ENCODE peak calls at places on chromosomes 1 and 21, in seven cellular contexts. T is RWPE1, Z is NCI-H460, U is ascending aorta, W is fibroblast of lung, D is NCI-H1092, O is heart right ventricle. S is an unnamed sample.

GRCh38 chr21:14616303-14617039 is 70.4 kb upstream of the SAMSN1 start:
- DNase-seq in T (peak), Z (peak), U (no peak), W (no peak), D (no peak), O (no peak), S (no peak)

GRCh38 chr21:44795342-44795741 is 6.3 kb downstream of the UBE2G2 start:
- DNase-seq in T (no peak), Z (no peak), U (no peak), W (no peak), D (no peak), O (no peak), S (no peak)

GRCh38 chr1:242569867-242570266 is 45.4 kb upstream of the PLD5 start:
- DNase-seq in T (no peak), Z (no peak), U (no peak), W (no peak), D (no peak), O (no peak), S (no peak)

GRCh38 chr1:15198684-15199083 is 45.1 kb downstream of the TMEM51 start:
- DNase-seq in T (no peak), Z (no peak), U (no peak), W (no peak), D (no peak), O (no peak), S (no peak)

GRCh38 chr1:202888204-202888506 is 794 bp downstream of the RABIF start:
- DNase-seq in T (no peak), Z (no peak), U (no peak), W (peak), D (no peak), O (no peak), S (no peak)

GRCh38 chr1:2372551-2373490 is 18.5 kb downstream of the MORN1 start:
- DNase-seq in T (peak), Z (no peak), U (no peak), W (no peak), D (no peak), O (no peak), S (no peak)

GRCh38 chr1:224096773-224097172 is 17.1 kb upstream of the FBXO28 start:
- DNase-seq in T (no peak), Z (no peak), U (no peak), W (no peak), D (no peak), O (no peak), S (no peak)

GRCh38 chr1:12546771-12547585 is 71.0 kb downstream of the DHRS3 start:
- DNase-seq in T (no peak), Z (no peak), U (peak), W (no peak), D (no peak), O (peak), S (no peak)

GRCh38 chr1:61444277-61444676 is 280.7 kb downstream of the TM2D1 start:
- DNase-seq in T (no peak), Z (no peak), U (no peak), W (no peak), D (no peak), O (no peak), S (no peak)

GRCh38 chr1:81702903-81703302 is 97.8 kb upstream of the ADGRL2 start:
- DNase-seq in T (peak), Z (peak), U (no peak), W (peak), D (no peak), O (no peak), S (peak)

GRCh38 chr1:28416509-28417194 is 47.1 kb downstream of the PHACTR4 start:
- DNase-seq in T (no peak), Z (no peak), U (no peak), W (no peak), D (no peak), O (no peak), S (no peak)

GRCh38 chr1:214426420-214426812 is 125.0 kb downstream of the PTPN14 start:
- DNase-seq in T (no peak), Z (no peak), U (no peak), W (no peak), D (no peak), O (no peak), S (no peak)

GRCh38 chr1:19444399-19445021 is 40.8 kb downstream of the CAPZB start:
- DNase-seq in T (no peak), Z (no peak), U (no peak), W (no peak), D (no peak), O (no peak), S (no peak)

GRCh38 chr1:155514582-155515187 is 47.9 kb downstream of the ASH1L start:
- DNase-seq in T (no peak), Z (no peak), U (no peak), W (no peak), D (no peak), O (no peak), S (no peak)